ENCODE peak calls at places on chromosomes 6 and 20, in ten cellular contexts. J, K, W, B, A, U, F, T, N and P are unnamed samples.

GRCh38 chr6:139708342-139709199 is 334.1 kb upstream of the CITED2 start:
- DNase-seq in J (no peak), K (peak; percentile 80), W (peak; percentile 85), B (no peak), A (no peak), U (no peak), F (no peak), T (peak; percentile 53), N (no peak), P (no peak)

GRCh38 chr6:7636151-7636550 is 46.2 kb downstream of the SNRNP48 start:
- DNase-seq in J (no peak), K (no peak), W (no peak), B (no peak), A (no peak), U (no peak), F (no peak), T (no peak), N (no peak), P (no peak)

GRCh38 chr6:26269406-26270120 is 95.4 kb upstream of the BTN3A2 start:
- DNase-seq in J (no peak), K (no peak), W (peak; percentile 25), B (no peak), A (no peak), U (no peak), F (no peak), T (peak; percentile 31), N (no peak), P (no peak)

GRCh38 chr20:45052698-45053440 is 48.1 kb downstream of the KCNS1 start:
- DNase-seq in J (no peak), K (peak; percentile 29), W (no peak), B (peak; percentile 14), A (no peak), U (no peak), F (peak; percentile 64), T (no peak), N (no peak), P (no peak)

GRCh38 chr6:43771210-43771857 is 1.3 kb downstream of the VEGFA start:
- DNase-seq in J (peak; percentile 78), K (no peak), W (peak; percentile 38), B (peak; percentile 59), A (peak; percentile 52), U (peak; percentile 73), F (peak; percentile 84), T (no peak), N (peak; percentile 67), P (peak; percentile 29)

GRCh38 chr20:33229843-33230242 is 6.0 kb upstream of the BPIFA1 start:
- DNase-seq in J (no peak), K (no peak), W (no peak), B (no peak), A (no peak), U (no peak), F (peak; percentile 52), T (no peak), N (no peak), P (no peak)

GRCh38 chr6:81480139-81480538 is 272.3 kb downstream of the TENT5A start:
- DNase-seq in J (no peak), K (no peak), W (no peak), B (no peak), A (no peak), U (no peak), F (no peak), T (no peak), N (no peak), P (no peak)

GRCh38 chr20:44258226-44258890 is 11.2 kb downstream of the GDAP1L1 start:
- DNase-seq in J (no peak), K (no peak), W (no peak), B (no peak), A (no peak), U (no peak), F (no peak), T (no peak), N (no peak), P (no peak)

GRCh38 chr6:148857817-148858390 is 111.1 kb downstream of the UST start:
- DNase-seq in J (no peak), K (peak; percentile 56), W (peak; percentile 93), B (no peak), A (no peak), U (no peak), F (no peak), T (peak; percentile 93), N (no peak), P (no peak)

GRCh38 chr20:23776067-23776771 is 25.5 kb upstream of the CST1 start:
- DNase-seq in J (no peak), K (no peak), W (no peak), B (no peak), A (no peak), U (no peak), F (no peak), T (no peak), N (no peak), P (no peak)

GRCh38 chr20:62588458-62589149 is 53.7 kb upstream of the SLCO4A1 start:
- DNase-seq in J (no peak), K (no peak), W (peak; percentile 34), B (no peak), A (no peak), U (no peak), F (no peak), T (no peak), N (no peak), P (no peak)

GRCh38 chr20:63748356-63749270 is 9.0 kb downstream of the SLC2A4RG start:
- DNase-seq in J (no peak), K (no peak), W (no peak), B (no peak), A (no peak), U (no peak), F (peak; percentile 2), T (no peak), N (no peak), P (no peak)

GRCh38 chr6:18280084-18280483 is 15.8 kb upstream of the DEK start:
- DNase-seq in J (no peak), K (no peak), W (no peak), B (no peak), A (no peak), U (no peak), F (no peak), T (no peak), N (no peak), P (no peak)

GRCh38 chr20:47885909-47886453 is 100.7 kb upstream of the SULF2 start:
- DNase-seq in J (no peak), K (no peak), W (no peak), B (no peak), A (no peak), U (no peak), F (no peak), T (no peak), N (no peak), P (no peak)

GRCh38 chr20:11919046-11919445 is 1.4 kb downstream of the BTBD3 start:
- DNase-seq in J (no peak), K (no peak), W (no peak), B (no peak), A (no peak), U (peak; percentile 83), F (no peak), T (no peak), N (no peak), P (no peak)

GRCh38 chr6:108872001-108872974 is 24.1 kb downstream of the ARMC2 start:
- DNase-seq in J (no peak), K (no peak), W (no peak), B (no peak), A (no peak), U (no peak), F (no peak), T (no peak), N (no peak), P (no peak)

GRCh38 chr20:31472395-31473330 is 2.3 kb downstream of the DEFB124 start:
- DNase-seq in J (no peak), K (no peak), W (no peak), B (no peak), A (no peak), U (no peak), F (no peak), T (no peak), N (no peak), P (no peak)

GRCh38 chr20:53935353-53936084 is 134.9 kb downstream of the BCAS1 start:
- DNase-seq in J (no peak), K (no peak), W (no peak), B (no peak), A (no peak), U (no peak), F (peak; percentile 61), T (no peak), N (no peak), P (no peak)

GRCh38 chr20:43961116-43961515 is 46.5 kb downstream of the TOX2 start:
- DNase-seq in J (no peak), K (no peak), W (no peak), B (no peak), A (no peak), U (no peak), F (no peak), T (no peak), N (no peak), P (no peak)